ENCODE peak calls at places on chromosomes 3 and 15, in ten cellular contexts. U, T, G, A, B, Q, M, S, O and H are unnamed samples.

GRCh38 chr3:62376906-62377865 is 3.8 kb upstream of the FEZF2 start:
- DNase-seq in U (no peak), T (no peak), G (no peak), A (no peak), B (peak), Q (peak), M (no peak), S (no peak), O (no peak), H (peak)

GRCh38 chr15:20349774-20350498 is 191.7 kb downstream of the GOLGA6L6 start:
- DNase-seq in U (no peak), T (no peak), G (no peak), A (no peak), B (no peak), Q (peak), M (no peak), S (no peak), O (peak), H (no peak)

GRCh38 chr3:127005864-127006500 is 23.1 kb downstream of the PLXNA1 start:
- DNase-seq in U (no peak), T (peak), G (no peak), A (no peak), B (no peak), Q (no peak), M (no peak), S (no peak), O (no peak), H (no peak)

GRCh38 chr15:37137221-37137620 is 36.9 kb upstream of the MEIS2 start:
- DNase-seq in U (no peak), T (no peak), G (no peak), A (no peak), B (no peak), Q (no peak), M (no peak), S (no peak), O (no peak), H (no peak)

GRCh38 chr3:32384938-32385337 is 6.7 kb upstream of the CMTM7 start:
- DNase-seq in U (no peak), T (no peak), G (peak), A (no peak), B (peak), Q (no peak), M (no peak), S (no peak), O (no peak), H (peak)

GRCh38 chr15:39828374-39828931 is 45.8 kb upstream of the FSIP1 start:
- DNase-seq in U (no peak), T (no peak), G (no peak), A (no peak), B (peak), Q (no peak), M (no peak), S (peak), O (no peak), H (no peak)

GRCh38 chr3:143644370-143645089 is 203.7 kb downstream of the SLC9A9 start:
- DNase-seq in U (peak), T (peak), G (peak), A (no peak), B (peak), Q (peak), M (peak), S (peak), O (no peak), H (peak)

GRCh38 chr3:195080125-195080524 is 190.8 kb downstream of the XXYLT1 start:
- DNase-seq in U (no peak), T (no peak), G (no peak), A (no peak), B (no peak), Q (no peak), M (peak), S (no peak), O (peak), H (no peak)

GRCh38 chr15:52236015-52236414 is 44.8 kb upstream of the GNB5 start:
- DNase-seq in U (no peak), T (no peak), G (no peak), A (no peak), B (peak), Q (no peak), M (no peak), S (no peak), O (no peak), H (no peak)

GRCh38 chr3:55270976-55271375 is 216.1 kb downstream of the WNT5A start:
- DNase-seq in U (no peak), T (no peak), G (no peak), A (no peak), B (no peak), Q (no peak), M (no peak), S (no peak), O (no peak), H (no peak)

GRCh38 chr3:133531981-133532380 is 41.5 kb upstream of the CDV3 start:
- DNase-seq in U (no peak), T (no peak), G (no peak), A (no peak), B (no peak), Q (no peak), M (no peak), S (no peak), O (no peak), H (no peak)

GRCh38 chr15:38526158-38526557 is 38.5 kb downstream of the RASGRP1 start:
- DNase-seq in U (no peak), T (no peak), G (no peak), A (no peak), B (no peak), Q (no peak), M (no peak), S (no peak), O (no peak), H (no peak)

GRCh38 chr3:120172070-120172469 is 77.8 kb upstream of the GSK3B start:
- DNase-seq in U (no peak), T (peak), G (no peak), A (no peak), B (no peak), Q (no peak), M (no peak), S (no peak), O (peak), H (no peak)

GRCh38 chr3:16319307-16319706 is 54.3 kb downstream of the OXNAD1 start:
- DNase-seq in U (no peak), T (no peak), G (peak), A (peak), B (peak), Q (peak), M (peak), S (no peak), O (no peak), H (peak)